ENCODE peak calls at places on chromosomes 4 and X, in seven cellular contexts. V is HCT116, T is WTC11, I is GM12878, L is A549, S is H1, A is SK-N-SH. H is an unnamed sample.
A peak's percentile ranks its signal among the peaks of the same experiment; 100 is the strongest.

GRCh38 chrX:11435568-11435967 is 142.4 kb downstream of the AMELX start:
- DNase-seq in V (no peak), T (no peak), I (no peak), L (no peak), S (no peak), A (no peak), H (peak; percentile 16)

GRCh38 chrX:49273181-49273727 is 3.7 kb downstream of the PPP1R3F start:
- DNase-seq in V (no peak), T (no peak), I (no peak), L (no peak), S (no peak), A (no peak), H (no peak)

GRCh38 chrX:54484666-54485065 is 11.4 kb downstream of the FGD1 start:
- DNase-seq in V (no peak), T (peak; percentile 15), I (no peak), L (no peak), S (no peak), A (peak; percentile 45), H (no peak)

GRCh38 chr4:155342142-155342541 is 34.6 kb downstream of the MAP9 start:
- DNase-seq in V (no peak), T (no peak), I (no peak), L (peak; percentile 18), S (no peak), A (no peak), H (no peak)

GRCh38 chr4:158121203-158121586 is 51.6 kb downstream of the GASK1B start:
- DNase-seq in V (no peak), T (no peak), I (no peak), L (no peak), S (no peak), A (no peak), H (no peak)

GRCh38 chrX:120242807-120243206 is 7.8 kb upstream of the ZBTB33 start:
- DNase-seq in V (no peak), T (no peak), I (no peak), L (no peak), S (no peak), A (peak; percentile 6), H (no peak)

GRCh38 chr4:185128272-185129119 is 14.6 kb upstream of the SLC25A4 start:
- DNase-seq in V (no peak), T (peak; percentile 65), I (no peak), L (peak; percentile 40), S (no peak), A (peak; percentile 83), H (peak; percentile 18)

GRCh38 chr4:113384600-113384999 is 335.1 kb downstream of the ANK2 start:
- DNase-seq in V (peak; percentile 42), T (no peak), I (no peak), L (no peak), S (no peak), A (no peak), H (peak; percentile 79)

GRCh38 chr4:86091201-86091600 is 268.7 kb downstream of the MAPK10 start:
- DNase-seq in V (no peak), T (no peak), I (no peak), L (no peak), S (no peak), A (no peak), H (no peak)

GRCh38 chr4:139917896-139918295 is 236.1 kb downstream of the MAML3 start:
- DNase-seq in V (no peak), T (no peak), I (no peak), L (no peak), S (no peak), A (no peak), H (no peak)

GRCh38 chrX:73683236-73683859 is 120.4 kb downstream of the CHIC1 start:
- DNase-seq in V (no peak), T (no peak), I (no peak), L (no peak), S (no peak), A (no peak), H (no peak)

GRCh38 chrX:49309401-49309981 is 6.0 kb downstream of the GAGE10 start:
- DNase-seq in V (no peak), T (no peak), I (no peak), L (no peak), S (peak; percentile 29), A (no peak), H (peak; percentile 10)

GRCh38 chrX:20128678-20129077 is 12.0 kb upstream of the MAP7D2 start:
- DNase-seq in V (no peak), T (no peak), I (no peak), L (no peak), S (no peak), A (no peak), H (no peak)

GRCh38 chr4:163484906-163485305 is 9.6 kb upstream of the TMA16 start:
- DNase-seq in V (peak; percentile 50), T (peak; percentile 72), I (no peak), L (peak; percentile 10), S (peak; percentile 21), A (peak; percentile 63), H (peak; percentile 56)

GRCh38 chrX:124212622-124213021 is 119.8 kb upstream of the TEX13D start:
- DNase-seq in V (no peak), T (no peak), I (no peak), L (no peak), S (no peak), A (no peak), H (no peak)

GRCh38 chrX:132591719-132592275 is 103.0 kb upstream of the MBNL3 start:
- DNase-seq in V (no peak), T (no peak), I (no peak), L (no peak), S (no peak), A (no peak), H (peak; percentile 34)

GRCh38 chr4:73698217-73698616 is 42.2 kb upstream of the CXCL8 start:
- DNase-seq in V (no peak), T (no peak), I (no peak), L (no peak), S (no peak), A (no peak), H (peak; percentile 95)

GRCh38 chr4:88661724-88662123 is 35.9 kb downstream of the NAP1L5 start:
- DNase-seq in V (no peak), T (no peak), I (no peak), L (no peak), S (no peak), A (no peak), H (peak; percentile 63)

GRCh38 chr4:110124721-110125120 is 73.7 kb downstream of the ELOVL6 start:
- DNase-seq in V (no peak), T (no peak), I (peak; percentile 40), L (no peak), S (no peak), A (no peak), H (no peak)

GRCh38 chrX:49627030-49627777 is 28.4 kb downstream of the GAGE1 start:
- DNase-seq in V (peak; percentile 51), T (peak; percentile 56), I (no peak), L (peak; percentile 34), S (no peak), A (peak; percentile 52), H (no peak)

GRCh38 chr4:176137626-176138025 is 57.8 kb downstream of the SPATA4 start:
- DNase-seq in V (no peak), T (no peak), I (no peak), L (no peak), S (no peak), A (no peak), H (no peak)

GRCh38 chr4:3196670-3197359 is 52.1 kb upstream of the MSANTD1 start:
- DNase-seq in V (no peak), T (no peak), I (no peak), L (no peak), S (no peak), A (no peak), H (no peak)

GRCh38 chr4:3190549-3190948 is 58.4 kb upstream of the MSANTD1 start:
- DNase-seq in V (no peak), T (no peak), I (no peak), L (no peak), S (no peak), A (no peak), H (no peak)

GRCh38 chr4:3192827-3193226 is 56.1 kb upstream of the MSANTD1 start:
- DNase-seq in V (no peak), T (no peak), I (no peak), L (no peak), S (no peak), A (no peak), H (no peak)

GRCh38 chr4:3192188-3192587 is 56.8 kb upstream of the MSANTD1 start:
- DNase-seq in V (no peak), T (no peak), I (no peak), L (no peak), S (no peak), A (no peak), H (no peak)

DNA sequence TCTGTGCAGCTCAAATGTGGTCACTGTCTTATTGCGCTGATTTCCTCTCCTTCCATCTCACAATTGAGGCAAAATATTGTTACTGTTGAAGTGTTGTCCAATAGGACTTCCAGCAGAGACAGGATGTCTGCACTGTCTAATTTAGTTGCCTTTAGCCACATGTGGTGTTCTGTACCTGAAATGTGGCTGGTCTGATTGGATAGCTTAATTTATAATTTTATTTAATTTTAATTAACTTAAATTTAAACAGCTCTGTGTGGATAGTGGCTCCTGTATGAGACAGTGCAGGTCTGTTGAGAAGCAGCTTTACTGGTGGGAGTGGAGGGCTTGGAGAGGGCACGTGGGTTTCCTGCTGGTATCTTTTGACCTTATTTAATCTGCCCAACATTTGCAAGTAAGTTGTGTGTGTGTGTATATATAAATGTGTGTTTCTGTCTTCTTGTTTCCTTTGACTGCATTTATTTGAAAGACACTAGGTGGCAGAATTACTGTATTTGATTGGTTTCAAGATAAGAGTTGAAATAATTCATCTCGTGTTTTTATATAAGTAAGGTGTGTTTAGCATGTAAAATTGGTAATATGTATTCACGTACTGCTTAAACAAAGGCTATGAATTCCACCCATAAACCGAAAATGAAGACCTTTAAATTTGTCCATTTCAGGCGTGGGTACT is 55.3 kb upstream of the MSANTD1 start:
- DNase-seq in V (peak; percentile 2), T (no peak), I (no peak), L (no peak), S (no peak), A (peak; percentile 53), H (peak; percentile 44)
- TF ChIP-seq MAX in V (no peak), T (no peak), I (no peak), L (no peak), S (no peak), A (no peak), H (no peak)

GRCh38 chrX:13167444-13168207 is 123.2 kb upstream of the FAM9C start:
- DNase-seq in V (no peak), T (no peak), I (no peak), L (no peak), S (no peak), A (peak; percentile 20), H (peak; percentile 79)
- TF ChIP-seq MAX in V (no peak), T (no peak), I (no peak), L (no peak), S (no peak), A (no peak), H (no peak)

GRCh38 chr4:145694929-145695328 is 15.0 kb downstream of the C4orf51 start:
- DNase-seq in V (no peak), T (no peak), I (no peak), L (no peak), S (no peak), A (no peak), H (no peak)
- TF ChIP-seq MAX in V (no peak), T (no peak), I (no peak), L (no peak), S (no peak), A (no peak), H (no peak)

DNA sequence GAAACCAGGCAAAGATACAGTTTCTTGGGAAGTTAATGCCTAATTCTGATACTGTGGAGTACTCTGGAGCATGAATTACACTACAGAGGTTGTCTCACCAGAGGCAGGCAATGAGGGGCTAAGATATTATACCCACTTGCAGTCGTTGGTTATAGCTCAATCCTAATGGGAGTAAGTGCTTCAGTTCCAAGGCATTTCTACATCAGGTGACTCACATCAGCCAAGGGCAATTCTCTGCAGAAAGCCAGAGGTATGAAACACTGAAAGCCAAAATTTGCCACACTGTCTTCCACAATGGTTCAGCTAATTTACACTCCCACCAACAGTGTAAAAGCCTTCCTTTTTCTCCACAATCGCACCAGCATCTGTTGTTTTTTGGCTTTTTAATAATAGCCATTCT is 174.0 kb upstream of the IL15 start:
- DNase-seq in V (no peak), T (no peak), I (no peak), L (no peak), S (no peak), A (no peak), H (no peak)
- TF ChIP-seq MAX in V (no peak), T (no peak), I (no peak), L (no peak), S (no peak), A (no peak), H (no peak)